ENCODE peak calls at places on chromosomes 11 and 22, in eight cellular contexts. G, N, R, C, B, L, M and W are unnamed samples.

GRCh38 chr11:70506658-70506970 is 108.3 kb downstream of the CTTN start:
- DNase-seq in G (no peak), N (no peak), R (no peak), C (no peak), B (no peak), L (no peak), M (no peak), W (no peak)

GRCh38 chr11:109914809-109915653 is 178.2 kb upstream of the ZC3H12C start:
- DNase-seq in G (no peak), N (no peak), R (peak; percentile 72), C (no peak), B (peak; percentile 31), L (no peak), M (no peak), W (no peak)

GRCh38 chr22:24175160-24175808 is 6.0 kb upstream of the SUSD2 start:
- DNase-seq in G (peak; percentile 91), N (peak; percentile 66), R (peak; percentile 71), C (peak; percentile 88), B (peak; percentile 43), L (peak; percentile 88), M (peak; percentile 77), W (peak; percentile 51)

GRCh38 chr11:84316866-84317560 is 1030.8 kb upstream of the CCDC90B start:
- DNase-seq in G (peak; percentile 15), N (no peak), R (peak; percentile 22), C (no peak), B (peak; percentile 1), L (no peak), M (no peak), W (no peak)

GRCh38 chr11:12213920-12214319 is 103.5 kb downstream of the MICAL2 start:
- DNase-seq in G (no peak), N (no peak), R (no peak), C (no peak), B (peak; percentile 68), L (no peak), M (no peak), W (no peak)

GRCh38 chr11:76667856-76668255 is 2.7 kb downstream of the LRRC32 start:
- DNase-seq in G (no peak), N (no peak), R (no peak), C (no peak), B (no peak), L (no peak), M (no peak), W (no peak)

GRCh38 chr22:43400449-43400848 is 11.4 kb upstream of the MPPED1 start:
- DNase-seq in G (no peak), N (no peak), R (no peak), C (no peak), B (no peak), L (peak; percentile 59), M (no peak), W (no peak)

GRCh38 chr11:111101836-111102235 is 143.7 kb upstream of the POU2AF2 start:
- DNase-seq in G (no peak), N (no peak), R (no peak), C (no peak), B (no peak), L (no peak), M (no peak), W (no peak)

GRCh38 chr22:49655168-49655812 is 172.4 kb downstream of the BRD1 start:
- DNase-seq in G (no peak), N (no peak), R (no peak), C (no peak), B (no peak), L (no peak), M (no peak), W (no peak)

GRCh38 chr11:45736424-45736823 is 68.5 kb upstream of the SLC35C1 start:
- DNase-seq in G (no peak), N (no peak), R (peak; percentile 98), C (no peak), B (peak; percentile 75), L (no peak), M (no peak), W (no peak)

GRCh38 chr11:12690663-12691062 is 16.4 kb downstream of the TEAD1 start:
- DNase-seq in G (no peak), N (no peak), R (no peak), C (no peak), B (no peak), L (no peak), M (no peak), W (no peak)

GRCh38 chr11:120994460-120994859 is 29.4 kb upstream of the TBCEL start:
- DNase-seq in G (no peak), N (no peak), R (no peak), C (no peak), B (no peak), L (no peak), M (no peak), W (no peak)

GRCh38 chr11:124736738-124737137 is 3.0 kb upstream of the NRGN start:
- DNase-seq in G (no peak), N (no peak), R (no peak), C (no peak), B (no peak), L (no peak), M (no peak), W (no peak)

GRCh38 chr22:37843746-37844089 is 416 bp downstream of the ANKRD54 start:
- DNase-seq in G (peak; percentile 58), N (no peak), R (no peak), C (peak; percentile 61), B (peak; percentile 25), L (peak; percentile 52), M (peak; percentile 64), W (peak; percentile 56)

GRCh38 chr22:26485991-26486390 is 2.3 kb downstream of the SRRD start:
- DNase-seq in G (no peak), N (no peak), R (no peak), C (no peak), B (no peak), L (no peak), M (no peak), W (no peak)

GRCh38 chr22:26486394-26486793 is 2.7 kb downstream of the SRRD start:
- DNase-seq in G (no peak), N (no peak), R (no peak), C (no peak), B (no peak), L (no peak), M (no peak), W (no peak)

GRCh38 chr22:26489447-26490036 is 5.9 kb downstream of the SRRD start:
- DNase-seq in G (no peak), N (no peak), R (no peak), C (no peak), B (no peak), L (no peak), M (no peak), W (no peak)

GRCh38 chr22:26485013-26485412 is 1.3 kb downstream of the SRRD start:
- DNase-seq in G (no peak), N (no peak), R (peak; percentile 37), C (no peak), B (no peak), L (no peak), M (no peak), W (no peak)

GRCh38 chr22:26487996-26488395 is 4.3 kb downstream of the SRRD start:
- DNase-seq in G (no peak), N (no peak), R (no peak), C (no peak), B (no peak), L (no peak), M (no peak), W (no peak)
- TF ChIP-seq CTCF in G (no peak), N (no peak), R (no peak), C (no peak), B (no peak), L (no peak), M (no peak), W (no peak)

DNA sequence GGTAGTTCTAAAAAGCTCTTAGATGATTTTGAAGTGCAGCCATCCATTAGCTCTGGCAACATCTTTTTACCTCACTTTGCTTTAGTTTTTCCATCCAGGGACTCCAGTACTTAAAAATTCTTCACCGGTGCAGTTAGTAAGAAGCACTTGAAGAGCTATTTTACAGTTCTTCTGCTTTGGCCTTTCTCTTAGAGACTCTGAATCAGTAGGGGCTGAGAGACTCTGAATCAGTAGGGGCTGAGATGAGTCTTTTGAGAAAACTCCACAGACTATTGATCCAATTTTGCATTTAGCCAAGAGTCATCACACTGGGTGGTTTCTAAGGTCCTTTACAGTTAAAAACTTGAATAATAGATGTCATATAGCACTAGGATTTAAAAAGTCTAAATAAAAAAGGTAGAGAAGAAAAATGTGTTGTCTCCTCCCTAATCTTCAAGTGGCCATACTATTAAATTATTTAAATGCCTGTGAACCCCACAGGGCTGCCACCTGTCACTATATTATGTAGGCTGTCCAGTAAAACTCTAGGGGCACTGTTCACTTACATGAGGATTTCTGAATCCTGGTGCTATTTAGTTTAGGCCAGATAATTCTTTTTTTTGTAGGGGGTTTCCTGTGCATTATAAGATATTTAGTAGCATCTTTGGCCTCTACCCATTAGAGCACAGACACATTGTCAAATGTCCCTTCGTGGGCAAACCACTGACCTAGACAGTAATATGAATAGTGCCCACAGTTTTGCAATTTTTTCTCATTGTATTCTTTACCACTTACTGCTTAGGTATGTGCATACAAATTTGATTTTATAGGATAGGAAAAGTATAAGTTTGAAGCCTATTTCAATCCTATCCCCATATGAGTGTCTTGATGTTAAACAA is 26.3 kb upstream of the HIKESHI start:
- DNase-seq in G (no peak), N (no peak), R (no peak), C (no peak), B (no peak), L (no peak), M (no peak), W (no peak)
- TF ChIP-seq CTCF in G (no peak), N (no peak), R (no peak), C (no peak), B (no peak), L (no peak), M (no peak), W (no peak)

DNA sequence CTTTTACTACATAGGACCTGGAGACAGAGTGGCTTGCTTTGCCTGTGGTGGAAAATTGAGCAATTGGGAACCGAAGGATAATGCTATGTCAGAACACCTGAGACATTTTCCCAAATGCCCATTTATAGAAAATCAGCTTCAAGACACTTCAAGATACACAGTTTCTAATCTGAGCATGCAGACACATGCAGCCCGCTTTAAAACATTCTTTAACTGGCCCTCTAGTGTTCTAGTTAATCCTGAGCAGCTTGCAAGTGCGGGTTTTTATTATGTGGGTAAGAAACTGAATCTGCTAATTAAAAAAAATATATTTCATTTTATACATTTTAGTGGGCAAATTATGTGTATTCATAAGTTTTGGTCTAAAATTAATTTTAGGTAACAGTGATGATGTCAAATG is 7.8 kb downstream of the BIRC3 start:
- DNase-seq in G (no peak), N (no peak), R (peak; percentile 39), C (no peak), B (no peak), L (no peak), M (no peak), W (no peak)
- TF ChIP-seq CTCF in G (peak; percentile 5), N (no peak), R (peak; percentile 8), C (no peak), B (no peak), L (no peak), M (no peak), W (no peak)

DNA sequence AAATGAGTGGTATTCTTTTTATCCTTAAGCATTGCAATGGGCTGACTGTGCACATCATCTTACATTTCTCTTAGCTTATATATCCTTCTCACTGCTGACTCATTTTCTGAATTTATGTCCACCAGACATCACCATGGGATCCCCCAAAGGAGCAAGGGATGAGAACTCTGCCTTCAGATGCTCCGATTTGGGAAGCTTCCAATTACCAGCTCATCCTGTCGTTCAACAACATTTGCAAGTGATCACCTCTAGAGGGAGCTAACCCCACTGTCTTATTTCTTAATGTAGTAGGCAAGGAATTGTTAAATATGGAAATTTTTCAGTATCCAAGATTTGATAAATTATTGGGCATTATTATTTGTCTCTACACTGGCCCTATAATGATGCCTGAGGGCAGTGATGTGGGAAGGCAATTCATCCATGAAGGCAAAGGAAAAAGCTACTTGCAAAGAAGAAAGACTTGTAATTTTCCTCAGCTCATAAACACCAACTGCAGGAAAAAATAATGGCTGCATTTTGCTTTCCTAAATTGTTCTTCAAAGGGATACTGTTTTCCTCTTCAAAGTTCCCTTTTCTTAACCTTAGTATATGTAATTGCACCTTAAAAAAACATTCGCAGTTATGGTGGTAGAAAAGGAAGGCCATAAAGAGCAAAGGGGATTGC is 102.4 kb upstream of the FSHB start:
- DNase-seq in G (peak; percentile 68), N (no peak), R (peak; percentile 64), C (peak; percentile 4), B (peak; percentile 53), L (no peak), M (no peak), W (no peak)
- TF ChIP-seq CTCF in G (peak; percentile 69), N (no peak), R (peak; percentile 78), C (peak; percentile 44), B (peak; percentile 68), L (peak; percentile 72), M (peak; percentile 41), W (peak; percentile 70)